ENCODE peak calls at places on chromosomes 13 and 19, in eight cellular contexts. K, V, W, G, A, U, O and Q are unnamed samples.

GRCh38 chr13:97856001-97856675 is 97.3 kb upstream of the IPO5 start:
- DNase-seq in U (no peak), V (peak; percentile 17), W (peak; percentile 82), K (no peak), A (no peak), O (no peak), G (no peak), Q (peak; percentile 58)

GRCh38 chr19:43504426-43505185 is at the start of gene PHLDB3:
- DNase-seq in K (peak; percentile 65), A (no peak), V (peak; percentile 32), U (peak; percentile 79), O (no peak), W (no peak), G (no peak), Q (peak; percentile 60)

GRCh38 chr19:40906512-40906911 is 24.5 kb upstream of the CYP2A7 start:
- DNase-seq in O (no peak), G (no peak), W (no peak), A (no peak), U (no peak), K (no peak), V (no peak), Q (no peak)

GRCh38 chr13:48662226-48662625 is 8.5 kb downstream of the CYSLTR2 start:
- DNase-seq in O (no peak), U (no peak), G (no peak), K (no peak), V (no peak), A (no peak), W (no peak), Q (no peak)

GRCh38 chr19:39130337-39131254 is 5.0 kb downstream of the PAK4 start:
- DNase-seq in U (no peak), A (no peak), G (no peak), V (no peak), W (no peak), K (no peak), O (no peak), Q (no peak)

GRCh38 chr13:52827839-52828238 is 20.6 kb downstream of the PCDH8 start:
- DNase-seq in O (no peak), G (no peak), A (no peak), K (no peak), U (no peak), W (no peak), V (no peak), Q (no peak)

GRCh38 chr19:4577020-4577782 is 17.7 kb upstream of the SEMA6B start:
- DNase-seq in W (peak; percentile 39), V (no peak), O (no peak), U (no peak), G (peak; percentile 37), A (peak; percentile 55), K (no peak), Q (peak; percentile 50)

GRCh38 chr19:53541971-53542370 is 4.0 kb downstream of the ZNF331 start:
- DNase-seq in U (no peak), A (no peak), O (no peak), K (no peak), W (no peak), V (no peak), G (no peak), Q (no peak)

GRCh38 chr13:113846639-113847318 is 17.1 kb downstream of the GAS6 start:
- DNase-seq in G (no peak), O (peak; percentile 90), V (peak; percentile 61), K (no peak), U (peak; percentile 55), W (no peak), A (no peak), Q (no peak)

GRCh38 chr19:11574689-11575088 is 2.8 kb downstream of the ACP5 start:
- DNase-seq in A (no peak), G (no peak), U (no peak), O (no peak), V (no peak), K (no peak), W (no peak), Q (no peak)

GRCh38 chr19:11570039-11570462 is 7.4 kb downstream of the ACP5 start:
- DNase-seq in K (no peak), A (no peak), U (no peak), V (no peak), O (no peak), W (no peak), G (no peak), Q (no peak)
- TF ChIP-seq CTCF in K (no peak), A (no peak), U (no peak), V (no peak), O (no peak), W (no peak), G (no peak), Q (no peak)

GRCh38 chr19:478236-478888 is 17.5 kb upstream of the SHC2 start:
- DNase-seq in K (no peak), V (no peak), G (no peak), U (no peak), A (no peak), W (no peak), O (no peak), Q (no peak)

GRCh38 chr19:483332-484072 is 12.8 kb upstream of the MADCAM1 start:
- DNase-seq in K (no peak), A (no peak), W (no peak), V (no peak), U (peak; percentile 32), G (no peak), O (no peak), Q (no peak)

GRCh38 chr19:484494-484893 is 11.8 kb upstream of the MADCAM1 start:
- DNase-seq in U (no peak), K (no peak), A (no peak), G (no peak), O (no peak), W (no peak), V (no peak), Q (no peak)

GRCh38 chr19:482186-483041 is 13.9 kb upstream of the MADCAM1 start:
- DNase-seq in V (no peak), U (peak; percentile 29), K (no peak), O (no peak), W (no peak), G (no peak), A (no peak), Q (no peak)

DNA sequence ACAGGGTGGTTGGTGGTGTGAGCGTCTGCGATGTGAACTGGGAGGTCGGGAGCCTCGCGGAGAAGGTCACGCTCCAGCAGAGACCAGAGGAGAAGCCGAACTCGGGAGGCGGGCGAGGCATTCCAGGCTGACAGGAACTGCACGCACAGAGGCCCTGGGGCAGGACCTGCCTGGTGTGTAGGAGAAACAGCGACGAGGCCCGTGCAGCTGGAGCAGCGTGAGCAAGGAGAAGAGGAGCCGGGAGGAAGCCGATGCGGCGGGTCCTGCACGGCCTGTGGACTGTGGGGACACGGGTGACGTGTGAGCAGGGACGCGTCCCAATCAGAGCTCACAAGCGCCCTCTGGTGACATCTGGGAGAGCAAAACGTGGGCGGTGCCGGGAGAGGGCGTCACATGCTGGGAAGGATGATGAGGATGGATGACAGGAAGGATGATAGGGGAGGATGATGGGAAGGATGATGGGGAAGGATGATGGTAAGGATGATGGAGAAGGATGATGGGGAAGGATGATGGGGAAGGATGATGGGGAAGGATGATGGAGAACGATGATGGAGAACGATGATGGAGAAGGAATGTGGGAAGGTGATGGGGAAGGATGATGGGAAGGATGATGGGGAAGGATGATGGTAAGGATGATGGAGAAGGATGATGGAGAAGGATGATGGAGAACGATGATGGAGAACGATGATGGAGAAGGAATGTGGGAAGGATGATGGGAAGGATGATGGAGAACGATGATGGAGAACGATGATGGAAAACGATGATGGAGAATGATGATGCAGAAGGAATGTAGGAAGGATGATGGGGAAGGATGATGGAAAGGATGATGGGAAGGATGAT is 16.1 kb upstream of the MADCAM1 start:
- DNase-seq in A (no peak), U (no peak), V (peak; percentile 85), W (peak; percentile 65), K (peak; percentile 71), G (peak; percentile 43), O (no peak), Q (peak; percentile 76)
- TF ChIP-seq CTCF in A (no peak), U (peak; percentile 22), V (peak; percentile 70), W (peak; percentile 66), K (peak; percentile 40), G (peak; percentile 53), O (peak; percentile 86), Q (peak; percentile 42)

DNA sequence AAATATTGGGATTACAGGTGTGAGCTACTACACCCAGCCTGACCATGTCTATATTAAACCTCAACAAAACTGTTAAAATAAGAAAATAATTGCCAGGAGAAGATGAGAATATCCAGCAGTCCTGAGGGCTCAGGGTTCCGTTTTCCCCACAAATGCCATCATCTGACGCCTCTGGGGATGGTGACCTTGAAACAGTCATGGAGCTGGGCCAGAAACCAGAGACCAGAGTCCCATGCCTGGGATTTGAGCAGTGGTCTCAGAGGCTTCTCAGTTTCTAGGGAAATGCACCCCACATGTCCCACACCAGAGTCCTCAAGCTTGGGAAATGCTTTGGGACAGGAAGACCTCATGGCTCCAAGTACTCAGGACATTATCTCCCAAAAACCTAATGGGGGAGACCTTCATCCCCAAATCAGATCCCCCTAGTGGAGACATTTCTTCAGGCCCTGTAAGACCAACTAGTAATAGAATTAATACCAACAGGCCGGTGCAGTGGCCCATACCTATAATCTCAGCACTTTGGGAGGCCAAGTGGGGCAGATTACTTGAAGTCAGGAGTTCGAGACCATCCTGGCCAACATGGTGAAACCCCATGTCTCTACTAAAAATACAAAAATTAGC is 2.9 kb upstream of the MAP1S start:
- DNase-seq in U (no peak), O (no peak), A (no peak), V (no peak), G (no peak), W (no peak), K (no peak), Q (peak; percentile 26)
- TF ChIP-seq CTCF in U (no peak), O (peak; percentile 39), A (no peak), V (no peak), G (peak; percentile 14), W (peak; percentile 35), K (no peak), Q (peak; percentile 6)

GRCh38 chr13:47418206-47418920 is 521.5 kb upstream of the HTR2A start:
- DNase-seq in K (no peak), G (no peak), V (no peak), A (no peak), O (no peak), U (no peak), W (no peak), Q (no peak)

GRCh38 chr13:47420568-47420967 is 523.7 kb upstream of the HTR2A start:
- DNase-seq in G (no peak), W (peak; percentile 18), V (no peak), A (no peak), O (no peak), K (peak; percentile 25), U (no peak), Q (peak; percentile 55)

GRCh38 chr13:47415048-47415447 is 518.2 kb upstream of the HTR2A start:
- DNase-seq in O (no peak), A (peak; percentile 27), W (peak; percentile 27), K (no peak), U (no peak), G (peak; percentile 56), V (no peak), Q (no peak)

GRCh38 chr13:47417485-47417884 is 520.6 kb upstream of the HTR2A start:
- DNase-seq in A (no peak), U (no peak), V (no peak), O (no peak), K (no peak), G (no peak), W (no peak), Q (no peak)

DNA sequence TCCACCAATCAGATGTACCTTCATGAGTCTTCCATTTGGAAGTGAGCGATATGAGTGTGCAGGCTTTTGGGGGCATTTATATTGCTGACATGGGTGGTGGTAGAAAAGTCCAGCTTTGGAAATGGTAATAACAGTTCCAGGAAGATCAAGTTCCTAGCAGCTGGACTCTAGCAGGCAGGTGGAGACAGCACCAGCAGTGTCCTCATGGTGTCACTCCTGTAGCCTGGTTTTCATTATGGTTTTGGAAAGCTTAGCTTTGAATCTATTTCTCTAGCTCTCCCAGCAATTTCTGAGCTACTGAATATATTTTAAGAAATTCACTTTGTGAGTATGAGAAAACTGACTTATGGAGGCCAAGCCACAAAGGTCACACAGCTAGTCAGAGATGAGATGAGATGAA is 523.2 kb upstream of the HTR2A start:
- DNase-seq in A (peak; percentile 8), V (no peak), W (peak; percentile 30), K (no peak), U (no peak), O (no peak), G (no peak), Q (peak; percentile 24)
- TF ChIP-seq CTCF in A (no peak), V (no peak), W (peak; percentile 39), K (no peak), U (no peak), O (peak; percentile 17), G (no peak), Q (peak; percentile 2)